ENCODE peak calls at places on chromosomes 12 and 14, in seven cellular contexts. One of them, this sample, is unnamed.
A peak's percentile ranks its signal among the peaks of the same experiment; 100 is the strongest.

GRCh38 chr12:112466011-112466422 is 47.3 kb downstream of the PTPN11 start:
- DNase-seq in cardiac muscle cell: no peak
- DNase-seq in CD4-positive, alpha-beta T cell: no peak
- DNase-seq in A549: no peak
- DNase-seq in A673: no peak
- DNase-seq in colonic mucosa: peak; percentile 31
- DNase-seq in esophagus squamous epithelium: no peak
- DNase-seq in this sample: no peak

GRCh38 chr14:23660290-23661226 is 24.4 kb downstream of the DHRS2 start:
- DNase-seq in colonic mucosa: no peak
- DNase-seq in A673: no peak
- DNase-seq in CD4-positive, alpha-beta T cell: no peak
- DNase-seq in A549: no peak
- DNase-seq in cardiac muscle cell: no peak
- DNase-seq in esophagus squamous epithelium: no peak
- DNase-seq in this sample: no peak

GRCh38 chr12:82818276-82819035 is 131.8 kb downstream of the TMTC2 start:
- DNase-seq in cardiac muscle cell: no peak
- DNase-seq in esophagus squamous epithelium: no peak
- DNase-seq in CD4-positive, alpha-beta T cell: no peak
- DNase-seq in A549: no peak
- DNase-seq in colonic mucosa: no peak
- DNase-seq in A673: no peak
- DNase-seq in this sample: no peak

GRCh38 chr14:104385189-104386135 is 194.1 kb upstream of the C14orf180 start:
- DNase-seq in colonic mucosa: no peak
- DNase-seq in A673: no peak
- DNase-seq in cardiac muscle cell: no peak
- DNase-seq in CD4-positive, alpha-beta T cell: no peak
- DNase-seq in A549: no peak
- DNase-seq in esophagus squamous epithelium: no peak
- DNase-seq in this sample: no peak

GRCh38 chr12:107917912-107918800 is 143.7 kb downstream of the ASCL4 start:
- DNase-seq in colonic mucosa: no peak
- DNase-seq in A549: peak; percentile 54
- DNase-seq in A673: peak; percentile 23
- DNase-seq in esophagus squamous epithelium: no peak
- DNase-seq in CD4-positive, alpha-beta T cell: no peak
- DNase-seq in cardiac muscle cell: peak; percentile 48
- DNase-seq in this sample: no peak

GRCh38 chr12:7096006-7096903 is 4.0 kb upstream of the C1R start:
- DNase-seq in A549: no peak
- DNase-seq in cardiac muscle cell: no peak
- DNase-seq in colonic mucosa: no peak
- DNase-seq in CD4-positive, alpha-beta T cell: no peak
- DNase-seq in esophagus squamous epithelium: no peak
- DNase-seq in A673: no peak
- DNase-seq in this sample: no peak

GRCh38 chr12:3313655-3314305 is 177.2 kb upstream of the PRMT8 start:
- DNase-seq in colonic mucosa: no peak
- DNase-seq in A673: peak; percentile 44
- DNase-seq in esophagus squamous epithelium: no peak
- DNase-seq in A549: peak; percentile 52
- DNase-seq in cardiac muscle cell: peak; percentile 45
- DNase-seq in CD4-positive, alpha-beta T cell: no peak
- DNase-seq in this sample: no peak

GRCh38 chr14:75752907-75753594 is 92.0 kb downstream of the TTLL5 start:
- DNase-seq in A549: no peak
- DNase-seq in CD4-positive, alpha-beta T cell: no peak
- DNase-seq in esophagus squamous epithelium: no peak
- DNase-seq in colonic mucosa: no peak
- DNase-seq in A673: no peak
- DNase-seq in cardiac muscle cell: no peak
- DNase-seq in this sample: no peak

GRCh38 chr12:4283512-4284255 is 10.1 kb downstream of the CCND2 start:
- DNase-seq in cardiac muscle cell: no peak
- DNase-seq in CD4-positive, alpha-beta T cell: no peak
- DNase-seq in A673: no peak
- DNase-seq in colonic mucosa: no peak
- DNase-seq in esophagus squamous epithelium: no peak
- DNase-seq in A549: no peak
- DNase-seq in this sample: no peak

GRCh38 chr14:74221741-74222140 is 17.5 kb upstream of the VSX2 start:
- DNase-seq in A549: no peak
- DNase-seq in colonic mucosa: no peak
- DNase-seq in CD4-positive, alpha-beta T cell: no peak
- DNase-seq in A673: no peak
- DNase-seq in cardiac muscle cell: no peak
- DNase-seq in esophagus squamous epithelium: no peak
- DNase-seq in this sample: no peak

GRCh38 chr12:48356041-48356768 is 5.5 kb upstream of the ZNF641 start:
- DNase-seq in A549: peak; percentile 31
- DNase-seq in colonic mucosa: no peak
- DNase-seq in cardiac muscle cell: no peak
- DNase-seq in esophagus squamous epithelium: no peak
- DNase-seq in A673: no peak
- DNase-seq in CD4-positive, alpha-beta T cell: no peak
- DNase-seq in this sample: no peak

GRCh38 chr12:14545144-14546124 is 22.2 kb downstream of the PLBD1 start:
- DNase-seq in CD4-positive, alpha-beta T cell: no peak
- DNase-seq in A673: no peak
- DNase-seq in A549: no peak
- DNase-seq in cardiac muscle cell: no peak
- DNase-seq in colonic mucosa: peak; percentile 56
- DNase-seq in esophagus squamous epithelium: no peak
- DNase-seq in this sample: no peak

GRCh38 chr12:42010715-42011114 is 134.0 kb downstream of the GXYLT1 start:
- DNase-seq in colonic mucosa: no peak
- DNase-seq in esophagus squamous epithelium: no peak
- DNase-seq in CD4-positive, alpha-beta T cell: no peak
- DNase-seq in A549: no peak
- DNase-seq in cardiac muscle cell: no peak
- DNase-seq in A673: no peak
- DNase-seq in this sample: no peak

GRCh38 chr14:104399432-104400155 is 180.0 kb upstream of the C14orf180 start:
- DNase-seq in A549: no peak
- DNase-seq in cardiac muscle cell: peak; percentile 24
- DNase-seq in CD4-positive, alpha-beta T cell: no peak
- DNase-seq in esophagus squamous epithelium: no peak
- DNase-seq in A673: no peak
- DNase-seq in colonic mucosa: peak; percentile 9
- DNase-seq in this sample: no peak

GRCh38 chr14:31300296-31300695 is 92.7 kb upstream of the HECTD1 start:
- DNase-seq in A673: no peak
- DNase-seq in esophagus squamous epithelium: no peak
- DNase-seq in A549: peak; percentile 15
- DNase-seq in CD4-positive, alpha-beta T cell: no peak
- DNase-seq in cardiac muscle cell: no peak
- DNase-seq in colonic mucosa: no peak
- DNase-seq in this sample: no peak
- TF ChIP-seq CTCF in A673: no peak
- TF ChIP-seq CTCF in esophagus squamous epithelium: no peak
- TF ChIP-seq CTCF in A549: peak; percentile 8
- TF ChIP-seq CTCF in CD4-positive, alpha-beta T cell: no peak
- TF ChIP-seq CTCF in cardiac muscle cell: peak; percentile 14
- TF ChIP-seq CTCF in colonic mucosa: no peak
- TF ChIP-seq CTCF in this sample: no peak

GRCh38 chr14:105864116-105864515 is 337.7 kb downstream of the TMEM121 start:
- DNase-seq in esophagus squamous epithelium: no peak
- DNase-seq in colonic mucosa: no peak
- DNase-seq in A549: no peak
- DNase-seq in CD4-positive, alpha-beta T cell: no peak
- DNase-seq in cardiac muscle cell: no peak
- DNase-seq in A673: no peak
- DNase-seq in this sample: no peak
- H3K9me3 ChIP-seq in esophagus squamous epithelium: no peaks in the 10 kb centered on the region
- H3K9me3 ChIP-seq in colonic mucosa: no peaks in the 10 kb centered on the region
- H3K9me3 ChIP-seq in A549: no peaks in the 10 kb centered on the region
- H3K9me3 ChIP-seq in CD4-positive, alpha-beta T cell: no peaks in the 10 kb centered on the region
- H3K9me3 ChIP-seq in cardiac muscle cell: no peaks in the 10 kb centered on the region
- H3K9me3 ChIP-seq in A673: no peaks in the 10 kb centered on the region
- H3K9me3 ChIP-seq in this sample: no peaks in the 10 kb centered on the region

GRCh38 chr12:127148318-127148717 is 1118.7 kb upstream of the TMEM132C start:
- DNase-seq in esophagus squamous epithelium: no peak
- DNase-seq in cardiac muscle cell: no peak
- DNase-seq in colonic mucosa: no peak
- DNase-seq in CD4-positive, alpha-beta T cell: no peak
- DNase-seq in A673: no peak
- DNase-seq in A549: no peak
- DNase-seq in this sample: no peak

GRCh38 chr12:127147724-127148123 is 1119.2 kb upstream of the TMEM132C start:
- DNase-seq in cardiac muscle cell: no peak
- DNase-seq in esophagus squamous epithelium: no peak
- DNase-seq in CD4-positive, alpha-beta T cell: no peak
- DNase-seq in colonic mucosa: no peak
- DNase-seq in A673: no peak
- DNase-seq in A549: no peak
- DNase-seq in this sample: no peak

GRCh38 chr12:127145929-127146789 is 1120.8 kb upstream of the TMEM132C start:
- DNase-seq in cardiac muscle cell: peak; percentile 46
- DNase-seq in A549: peak; percentile 68
- DNase-seq in colonic mucosa: peak; percentile 75
- DNase-seq in A673: peak; percentile 56
- DNase-seq in CD4-positive, alpha-beta T cell: peak; percentile 79
- DNase-seq in esophagus squamous epithelium: no peak
- DNase-seq in this sample: no peak

GRCh38 chr12:127145543-127145928 is 1121.4 kb upstream of the TMEM132C start:
- DNase-seq in esophagus squamous epithelium: no peak
- DNase-seq in A549: no peak
- DNase-seq in CD4-positive, alpha-beta T cell: no peak
- DNase-seq in colonic mucosa: no peak
- DNase-seq in cardiac muscle cell: no peak
- DNase-seq in A673: no peak
- DNase-seq in this sample: no peak

DNA sequence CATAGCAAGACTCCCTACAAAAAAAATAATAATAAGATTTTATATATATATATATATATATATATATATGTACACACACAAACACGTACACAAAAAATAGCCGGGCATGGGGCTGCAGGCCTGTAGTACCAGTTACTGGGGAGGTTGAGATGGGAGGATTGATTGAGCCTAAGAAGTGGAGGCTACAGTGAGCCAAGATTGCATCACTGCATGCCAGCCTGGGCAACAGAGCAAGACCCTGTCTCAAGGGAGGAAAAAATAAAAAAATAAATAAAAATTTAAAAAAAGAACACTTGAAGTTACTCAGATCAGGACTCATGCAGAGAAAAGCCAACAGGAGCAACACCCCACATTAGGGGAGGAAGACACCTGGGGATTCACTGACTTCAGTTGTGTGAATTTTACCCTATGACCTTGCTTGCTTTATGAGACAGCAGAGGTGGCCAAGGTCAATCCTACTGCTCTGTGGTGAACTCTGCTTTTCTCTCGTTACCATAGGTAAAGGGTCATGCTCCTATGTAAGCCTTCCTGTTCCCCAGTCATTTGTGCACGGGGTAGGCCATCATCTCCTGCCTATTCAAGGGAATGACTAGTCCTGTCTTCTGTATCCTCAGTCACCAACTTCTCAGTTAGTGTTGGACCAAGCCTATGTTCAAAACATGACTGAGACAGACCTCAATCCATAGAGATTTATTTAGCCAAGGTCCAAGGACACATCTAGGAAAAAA is 1119.8 kb upstream of the TMEM132C start:
- DNase-seq in colonic mucosa: no peak
- DNase-seq in A673: no peak
- DNase-seq in A549: no peak
- DNase-seq in cardiac muscle cell: no peak
- DNase-seq in CD4-positive, alpha-beta T cell: no peak
- DNase-seq in esophagus squamous epithelium: no peak
- DNase-seq in this sample: no peak
- H3K27ac ChIP-seq in colonic mucosa: no peak overlapping the region
- H3K27ac ChIP-seq in A673: no peak overlapping the region
- H3K27ac ChIP-seq in A549: no peak overlapping the region
- H3K27ac ChIP-seq in cardiac muscle cell: no peak overlapping the region
- H3K27ac ChIP-seq in CD4-positive, alpha-beta T cell: no peak overlapping the region
- H3K27ac ChIP-seq in esophagus squamous epithelium: no peak overlapping the region
- H3K27ac ChIP-seq in this sample: no peak overlapping the region

GRCh38 chr12:89861086-89861485 is 152.4 kb upstream of the ATP2B1 start:
- DNase-seq in A673: no peak
- DNase-seq in colonic mucosa: no peak
- DNase-seq in cardiac muscle cell: peak; percentile 32
- DNase-seq in CD4-positive, alpha-beta T cell: no peak
- DNase-seq in A549: no peak
- DNase-seq in esophagus squamous epithelium: no peak
- DNase-seq in this sample: no peak

GRCh38 chr12:89859513-89860220 is 151.0 kb upstream of the ATP2B1 start:
- DNase-seq in esophagus squamous epithelium: no peak
- DNase-seq in A549: no peak
- DNase-seq in colonic mucosa: no peak
- DNase-seq in A673: no peak
- DNase-seq in CD4-positive, alpha-beta T cell: no peak
- DNase-seq in cardiac muscle cell: no peak
- DNase-seq in this sample: no peak

GRCh38 chr12:89858718-89859117 is 150.1 kb upstream of the ATP2B1 start:
- DNase-seq in cardiac muscle cell: no peak
- DNase-seq in A549: no peak
- DNase-seq in colonic mucosa: no peak
- DNase-seq in CD4-positive, alpha-beta T cell: no peak
- DNase-seq in esophagus squamous epithelium: no peak
- DNase-seq in A673: no peak
- DNase-seq in this sample: no peak

GRCh38 chr12:89856431-89856830 is 147.8 kb upstream of the ATP2B1 start:
- DNase-seq in cardiac muscle cell: peak; percentile 43
- DNase-seq in A673: peak; percentile 19
- DNase-seq in esophagus squamous epithelium: no peak
- DNase-seq in CD4-positive, alpha-beta T cell: no peak
- DNase-seq in A549: no peak
- DNase-seq in colonic mucosa: no peak
- DNase-seq in this sample: no peak

DNA sequence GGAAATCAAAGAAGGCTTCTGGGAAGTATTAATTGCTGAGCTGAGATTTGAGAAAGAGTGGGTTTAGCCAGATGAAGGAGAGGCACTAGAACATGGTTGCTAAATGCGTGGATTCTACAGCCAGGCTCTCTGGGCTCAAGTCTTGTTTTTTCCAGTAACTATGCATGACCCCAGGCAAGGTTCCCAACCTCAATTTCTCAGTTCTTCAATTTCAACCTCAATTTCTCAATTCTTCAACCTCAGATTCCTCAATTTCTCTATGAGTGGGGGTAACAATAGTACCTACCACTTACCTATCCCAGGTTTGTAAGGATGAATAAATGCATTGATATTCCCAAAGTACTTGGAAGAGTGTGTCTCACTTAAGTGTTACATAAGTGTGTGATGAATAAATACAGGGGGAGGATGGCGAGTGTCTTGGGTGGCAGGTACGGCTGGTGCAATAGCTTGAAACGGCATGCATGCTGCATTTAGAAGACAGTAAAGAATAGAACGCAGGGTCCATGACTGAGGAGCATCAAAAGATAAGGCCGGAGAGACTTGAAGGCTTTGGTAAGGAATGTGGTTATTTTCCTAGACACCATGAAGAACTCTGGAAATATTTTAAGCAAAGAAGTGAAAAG is 149.1 kb upstream of the ATP2B1 start:
- DNase-seq in esophagus squamous epithelium: no peak
- DNase-seq in CD4-positive, alpha-beta T cell: no peak
- DNase-seq in colonic mucosa: no peak
- DNase-seq in A549: no peak
- DNase-seq in A673: no peak
- DNase-seq in cardiac muscle cell: no peak
- DNase-seq in this sample: no peak
- TF ChIP-seq CTCF in esophagus squamous epithelium: no peak
- TF ChIP-seq CTCF in CD4-positive, alpha-beta T cell: no peak
- TF ChIP-seq CTCF in colonic mucosa: no peak
- TF ChIP-seq CTCF in A549: no peak
- TF ChIP-seq CTCF in A673: no peak
- TF ChIP-seq CTCF in cardiac muscle cell: no peak
- TF ChIP-seq CTCF in this sample: no peak

GRCh38 chr12:34389378-34390170 is 367.3 kb downstream of the ALG10 start:
- DNase-seq in A673: no peak
- DNase-seq in cardiac muscle cell: no peak
- DNase-seq in esophagus squamous epithelium: no peak
- DNase-seq in A549: no peak
- DNase-seq in CD4-positive, alpha-beta T cell: no peak
- DNase-seq in colonic mucosa: no peak
- DNase-seq in this sample: no peak
- H3K9me3 ChIP-seq in A673: peaks cover 28% of the 10 kb centered on the region
- H3K9me3 ChIP-seq in cardiac muscle cell: no peaks in the 10 kb centered on the region
- H3K9me3 ChIP-seq in esophagus squamous epithelium: peaks cover 100% of the 10 kb centered on the region
- H3K9me3 ChIP-seq in A549: no peaks in the 10 kb centered on the region
- H3K9me3 ChIP-seq in CD4-positive, alpha-beta T cell: peaks cover 38% of the 10 kb centered on the region
- H3K9me3 ChIP-seq in colonic mucosa: no peaks in the 10 kb centered on the region
- H3K9me3 ChIP-seq in this sample: peaks cover 5% of the 10 kb centered on the region

This sample was measured in thoracic aorta.